ENCODE peak calls at places on chromosomes 12 and 14, in six cellular contexts. R is nephron progenitor cell, X is stomach, D is mesothelial cell of epicardium, H is glomerular endothelial cell, K is dermis microvascular lymphatic vessel endothelial cell. T is an unnamed sample.

GRCh38 chr12:24561411-24561871 is 387.5 kb downstream of the BCAT1 start:
- DNase-seq in R (peak; percentile 12), D (no peak), H (no peak), K (no peak), X (no peak), T (no peak)

GRCh38 chr12:87444039-87444438 is 585.2 kb downstream of the C12orf50 start:
- DNase-seq in X (no peak), D (no peak), K (no peak), R (no peak), H (no peak), T (no peak)

GRCh38 chr14:32201816-32202467 is at the start of gene RNU6-7:
- DNase-seq in R (peak; percentile 56), H (no peak), K (no peak), D (no peak), X (no peak), T (no peak)

GRCh38 chr14:96362071-96362964 is 823 bp downstream of the ATG2B start:
- DNase-seq in K (peak; percentile 75), H (no peak), D (no peak), X (peak; percentile 44), R (peak; percentile 18), T (peak; percentile 51)

GRCh38 chr12:28941248-28941647 is 207.8 kb upstream of the FAR2 start:
- DNase-seq in R (no peak), K (no peak), H (no peak), X (no peak), D (no peak), T (no peak)

GRCh38 chr12:123453165-123453564 is 4.8 kb upstream of the SNRNP35 start:
- DNase-seq in K (no peak), X (no peak), D (no peak), H (no peak), R (no peak), T (no peak)

GRCh38 chr14:57066887-57067513 is 201.7 kb downstream of the EXOC5 start:
- DNase-seq in K (peak; percentile 4), R (peak; percentile 71), D (peak; percentile 47), X (peak; percentile 48), H (no peak), T (no peak)

GRCh38 chr12:99906786-99907185 is 78.0 kb downstream of the ANKS1B start:
- DNase-seq in D (no peak), K (no peak), R (no peak), X (no peak), H (no peak), T (no peak)

GRCh38 chr12:97038859-97039258 is 131.8 kb downstream of the NEDD1 start:
- DNase-seq in X (no peak), R (no peak), K (no peak), D (no peak), H (no peak), T (no peak)

GRCh38 chr12:14810953-14811483 is 3.0 kb downstream of the SMCO3 start:
- DNase-seq in H (no peak), X (no peak), D (no peak), R (no peak), K (peak; percentile 45), T (no peak)

GRCh38 chr12:96034631-96035282 is 630 bp downstream of the LTA4H start:
- DNase-seq in X (no peak), H (no peak), R (peak; percentile 50), D (peak; percentile 55), K (no peak), T (no peak)

T was measured in T follicular helper cell.